ENCODE peak calls at places on chromosomes 4 and X, in seven cellular contexts. H, B, A, D, F, C and L are unnamed samples.

GRCh38 chrX:43813898-43814297 is 68.4 kb downstream of the MAOB start:
- DNase-seq in B (no peak), H (peak; percentile 51), D (no peak), C (peak; percentile 25), A (no peak), F (peak; percentile 16), L (no peak)

GRCh38 chr4:38170800-38171199 is 210.6 kb downstream of the PTTG2 start:
- DNase-seq in A (no peak), C (no peak), D (no peak), F (no peak), H (no peak), B (no peak), L (no peak)

GRCh38 chrX:30874851-30875250 is 14.2 kb downstream of the TAB3 start:
- DNase-seq in C (no peak), D (no peak), H (no peak), B (no peak), A (no peak), F (no peak), L (no peak)

GRCh38 chr4:151517896-151518295 is 108.9 kb downstream of the FHIP1A start:
- DNase-seq in F (no peak), A (no peak), D (no peak), C (no peak), B (no peak), H (no peak), L (no peak)

GRCh38 chr4:187668683-187669082 is 326.9 kb upstream of the ZFP42 start:
- DNase-seq in F (no peak), C (no peak), A (no peak), B (no peak), D (no peak), H (no peak), L (no peak)

GRCh38 chrX:10929747-10930146 is 181.4 kb upstream of the HCCS start:
- DNase-seq in A (no peak), H (no peak), F (no peak), D (no peak), B (no peak), C (no peak), L (no peak)

GRCh38 chr4:59904331-59904730 is 1295.8 kb upstream of the ADGRL3 start:
- DNase-seq in F (no peak), B (no peak), H (no peak), D (no peak), C (no peak), A (no peak), L (no peak)

GRCh38 chr4:53476232-53477037 is 99.0 kb downstream of the FIP1L1 start:
- DNase-seq in D (no peak), F (no peak), H (no peak), B (no peak), A (no peak), C (no peak), L (no peak)

GRCh38 chr4:179097741-179098140 is 1655.5 kb upstream of the AGA start:
- DNase-seq in F (no peak), B (no peak), H (no peak), D (no peak), A (no peak), C (no peak), L (no peak)

GRCh38 chr4:158131037-158131436 is 41.8 kb downstream of the GASK1B start:
- DNase-seq in B (no peak), C (no peak), H (no peak), F (no peak), A (no peak), D (no peak), L (no peak)
- H3K36me3 ChIP-seq in B (no peaks in the 10 kb centered on the region), C (no peaks in the 10 kb centered on the region), H (no peaks in the 10 kb centered on the region), F (peaks cover 48% of the 10 kb centered on the region), A (peaks cover 9% of the 10 kb centered on the region), D (no peaks in the 10 kb centered on the region), L (no peaks in the 10 kb centered on the region)

GRCh38 chr4:82848706-82849105 is 42.2 kb downstream of the SEC31A start:
- DNase-seq in A (no peak), C (no peak), H (no peak), F (no peak), D (no peak), B (no peak), L (no peak)
- H3K36me3 ChIP-seq in A (peaks cover 100% of the 10 kb centered on the region), C (peaks cover 10% of the 10 kb centered on the region), H (peaks cover 29% of the 10 kb centered on the region), F (peaks cover 98% of the 10 kb centered on the region), D (no peaks in the 10 kb centered on the region), B (peaks cover 10% of the 10 kb centered on the region), L (peaks cover 100% of the 10 kb centered on the region)

GRCh38 chr4:184403384-184403781 is 71.0 kb downstream of the IRF2 start:
- DNase-seq in D (no peak), B (no peak), C (no peak), H (no peak), F (no peak), A (no peak), L (no peak)
- H3K36me3 ChIP-seq in D (no peaks in the 10 kb centered on the region), B (no peaks in the 10 kb centered on the region), C (peaks cover 7% of the 10 kb centered on the region), H (no peaks in the 10 kb centered on the region), F (peaks cover 90% of the 10 kb centered on the region), A (peaks cover 99% of the 10 kb centered on the region), L (peaks cover 100% of the 10 kb centered on the region)

DNA sequence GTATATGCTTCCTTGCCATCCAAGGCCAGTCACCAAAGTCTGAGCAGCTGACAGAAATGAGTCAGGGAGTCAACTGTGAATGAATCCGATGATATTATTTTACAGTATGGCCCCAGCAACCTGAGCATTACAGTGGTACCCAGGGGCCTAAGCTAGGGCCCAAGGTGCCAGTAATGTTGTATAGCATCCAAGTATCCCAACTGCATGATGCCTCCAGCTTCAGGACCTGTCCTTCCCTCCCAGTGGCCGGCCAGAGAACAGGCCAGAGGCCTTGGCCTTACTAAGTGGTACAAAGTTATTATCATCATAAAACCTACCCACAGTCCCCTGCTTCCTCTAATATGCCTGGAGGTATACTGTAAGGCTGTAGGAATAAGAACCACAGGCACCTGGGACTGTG is 79.9 kb downstream of the RFC1 start:
- DNase-seq in C (no peak), A (no peak), B (no peak), F (no peak), D (no peak), H (no peak), L (no peak)
- H3K36me3 ChIP-seq in C (no peaks in the 10 kb centered on the region), A (peaks cover 74% of the 10 kb centered on the region), B (no peaks in the 10 kb centered on the region), F (peaks cover 62% of the 10 kb centered on the region), D (no peaks in the 10 kb centered on the region), H (peaks cover 76% of the 10 kb centered on the region), L (peaks cover 69% of the 10 kb centered on the region)

GRCh38 chr4:15792974-15793373 is 14.8 kb downstream of the CD38 start:
- DNase-seq in B (no peak), D (no peak), H (no peak), A (no peak), C (no peak), F (no peak), L (no peak)

GRCh38 chr4:15794905-15795304 is 16.8 kb downstream of the CD38 start:
- DNase-seq in F (no peak), H (no peak), D (no peak), A (no peak), B (no peak), C (no peak), L (no peak)

GRCh38 chr4:15793506-15794363 is 15.6 kb downstream of the CD38 start:
- DNase-seq in C (no peak), F (no peak), D (no peak), H (no peak), A (no peak), B (no peak), L (no peak)

GRCh38 chr4:15797320-15797719 is 19.2 kb downstream of the CD38 start:
- DNase-seq in D (no peak), C (no peak), H (no peak), B (no peak), F (no peak), A (no peak), L (no peak)

DNA sequence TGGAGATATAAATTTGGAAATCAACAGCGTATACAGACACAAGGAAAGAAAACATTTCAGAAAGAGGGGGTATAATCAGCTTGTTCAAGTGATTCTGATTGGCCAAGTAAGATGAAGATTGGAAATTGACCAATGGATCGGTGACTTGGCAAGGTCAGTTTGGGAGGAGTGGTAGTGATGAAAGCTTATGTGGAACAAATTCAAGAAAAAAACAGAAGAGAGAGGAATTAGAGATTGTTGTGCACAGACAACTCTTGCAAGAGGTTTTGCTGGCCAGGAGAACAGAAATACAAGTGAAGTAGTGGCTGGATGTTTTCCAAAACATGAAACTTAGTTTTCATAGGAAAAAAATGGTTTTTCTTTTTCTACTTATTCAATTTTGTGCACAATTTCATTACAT is 16.3 kb downstream of the CD38 start:
- DNase-seq in D (no peak), F (no peak), A (no peak), H (no peak), C (no peak), B (no peak), L (no peak)
- H3K36me3 ChIP-seq in D (no peaks in the 10 kb centered on the region), F (no peaks in the 10 kb centered on the region), A (no peaks in the 10 kb centered on the region), H (no peaks in the 10 kb centered on the region), C (no peaks in the 10 kb centered on the region), B (no peaks in the 10 kb centered on the region), L (no peaks in the 10 kb centered on the region)

GRCh38 chr4:94225449-94225848 is 17.8 kb downstream of the SMARCAD1 start:
- DNase-seq in H (no peak), A (no peak), F (no peak), D (no peak), C (no peak), B (no peak), L (no peak)
- H3K36me3 ChIP-seq in H (peaks cover 50% of the 10 kb centered on the region), A (peaks cover 35% of the 10 kb centered on the region), F (peaks cover 17% of the 10 kb centered on the region), D (no peaks in the 10 kb centered on the region), C (no peaks in the 10 kb centered on the region), B (no peaks in the 10 kb centered on the region), L (peaks cover 60% of the 10 kb centered on the region)

GRCh38 chr4:158715787-158716186 is 7.4 kb downstream of the PPID start:
- DNase-seq in F (no peak), B (no peak), A (no peak), H (no peak), C (no peak), D (no peak), L (no peak)
- H3K36me3 ChIP-seq in F (peaks cover 98% of the 10 kb centered on the region), B (peaks cover 16% of the 10 kb centered on the region), A (peaks cover 99% of the 10 kb centered on the region), H (peaks cover 83% of the 10 kb centered on the region), C (peaks cover 11% of the 10 kb centered on the region), D (no peaks in the 10 kb centered on the region), L (no peaks in the 10 kb centered on the region)